ENCODE peak calls at places on chromosomes 2 and 18, in five cellular contexts. D is heart left ventricle, G is coronary artery, S is IMR-90, Q is brain microvascular endothelial cell. Z is an unnamed sample.

GRCh38 chr18:46161721-46162421 is 57.7 kb downstream of the HAUS1 start:
- DNase-seq in D (no peak), G (no peak), S (no peak), Q (no peak), Z (no peak)

GRCh38 chr2:130181338-130181879 is at the start of gene SMPD4:
- DNase-seq in D (peak), G (peak), S (peak), Q (peak), Z (peak)

GRCh38 chr18:62881509-62882016 is 166.2 kb downstream of the PHLPP1 start:
- DNase-seq in D (no peak), G (no peak), S (peak), Q (peak), Z (peak)

GRCh38 chr2:187547353-187547979 is 6.8 kb downstream of the TFPI start:
- DNase-seq in D (no peak), G (peak), S (peak), Q (peak), Z (peak)

GRCh38 chr18:79525556-79526467 is 130.1 kb downstream of the NFATC1 start:
- DNase-seq in D (peak), G (peak), S (no peak), Q (no peak), Z (no peak)

GRCh38 chr2:88857951-88858406 is 166.5 kb downstream of the RPIA start:
- DNase-seq in D (no peak), G (no peak), S (peak), Q (peak), Z (peak)

GRCh38 chr18:28439870-28440269 is 262.9 kb upstream of the CDH2 start:
- DNase-seq in D (no peak), G (no peak), S (no peak), Q (no peak), Z (no peak)

GRCh38 chr2:152587187-152587947 is 129.9 kb downstream of the PRPF40A start:
- DNase-seq in D (no peak), G (no peak), S (peak), Q (no peak), Z (no peak)

GRCh38 chr18:10122116-10122515 is 208.3 kb downstream of the VAPA start:
- DNase-seq in D (no peak), G (no peak), S (peak), Q (peak), Z (peak)

GRCh38 chr18:49697757-49698595 is 115.4 kb downstream of the ACAA2 start:
- DNase-seq in D (no peak), G (no peak), S (peak), Q (no peak), Z (no peak)

GRCh38 chr2:134457765-134458202 is 203.9 kb downstream of the MGAT5 start:
- DNase-seq in D (peak), G (peak), S (no peak), Q (no peak), Z (no peak)

GRCh38 chr18:69787825-69788547 is 159.7 kb downstream of the CD226 start:
- DNase-seq in D (no peak), G (no peak), S (peak), Q (peak), Z (no peak)

DNA sequence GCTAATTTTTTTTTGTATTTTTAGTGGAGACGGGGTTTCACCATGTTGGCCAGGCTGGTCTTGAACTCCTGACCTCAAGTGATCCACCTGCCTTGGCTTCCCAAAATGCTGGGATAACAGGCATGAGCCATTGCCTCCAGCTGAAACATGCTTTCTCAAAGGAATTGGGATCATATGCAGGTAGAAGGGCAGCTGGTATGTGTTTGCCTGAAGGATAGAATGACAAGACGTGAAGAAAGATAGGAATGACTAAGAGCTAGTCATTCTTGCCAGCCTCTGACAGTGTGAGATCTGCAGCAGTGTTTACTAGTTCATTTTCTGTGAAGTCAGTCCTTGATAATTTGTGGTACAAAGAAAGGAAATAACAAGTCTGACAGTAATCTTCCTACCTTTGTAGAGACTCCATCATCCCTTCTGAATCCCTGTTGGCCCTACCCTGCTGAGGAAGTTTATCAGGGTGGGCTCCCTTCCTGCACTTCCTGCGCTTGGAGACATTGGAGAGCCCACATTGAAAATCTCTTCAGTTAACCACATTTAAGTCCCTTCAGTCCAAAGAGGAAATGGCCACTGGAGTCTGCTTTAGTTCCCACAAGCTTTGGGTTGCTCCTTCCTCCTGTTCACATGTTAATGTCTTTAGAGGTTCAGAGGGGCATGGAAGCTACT is 14.7 kb downstream of the CFLAR start:
- DNase-seq in D (no peak), G (no peak), S (peak), Q (peak), Z (no peak)
- H3K4me3 ChIP-seq in D (no peak), G (no peak), S (no peak), Q (peak), Z (no peak)

GRCh38 chr2:240131941-240132650 is 4.0 kb downstream of the COPS9 start:
- DNase-seq in D (no peak), G (no peak), S (no peak), Q (no peak), Z (no peak)
- TF ChIP-seq CTCF in D (no peak), G (no peak), S (peak), Q (peak), Z (peak)

GRCh38 chr2:74845217-74845751 is 11.4 kb downstream of the HK2 start:
- DNase-seq in D (peak), G (peak), S (peak), Q (peak), Z (peak)

GRCh38 chr2:74846481-74846880 is 12.6 kb downstream of the HK2 start:
- DNase-seq in D (no peak), G (no peak), S (no peak), Q (no peak), Z (no peak)

GRCh38 chr2:74847075-74847858 is 13.3 kb downstream of the HK2 start:
- DNase-seq in D (no peak), G (no peak), S (peak), Q (no peak), Z (no peak)

GRCh38 chr2:74844752-74845151 is 10.8 kb downstream of the HK2 start:
- DNase-seq in D (no peak), G (no peak), S (no peak), Q (no peak), Z (no peak)

DNA sequence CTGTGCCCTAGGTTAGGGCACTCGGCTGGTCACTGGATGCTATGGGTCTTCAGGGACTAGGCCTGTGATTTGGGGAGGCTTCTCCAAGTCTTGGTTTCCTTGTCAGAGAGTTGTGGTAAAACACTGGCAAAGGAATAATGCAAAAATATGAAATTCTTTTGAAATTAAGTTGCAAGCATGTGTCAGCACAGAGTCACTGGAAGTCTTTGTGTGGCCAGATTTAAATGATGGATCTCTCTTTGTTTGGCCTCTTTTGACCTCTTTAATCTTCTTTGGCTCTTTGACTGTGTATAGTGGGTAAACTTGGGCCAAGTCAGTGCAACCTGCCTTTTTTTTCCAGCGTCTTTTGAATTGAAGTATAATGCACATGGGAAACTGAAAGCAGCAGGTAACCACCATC is 12.1 kb downstream of the HK2 start:
- DNase-seq in D (no peak), G (no peak), S (peak), Q (no peak), Z (no peak)
- H3K4me3 ChIP-seq in D (no peak), G (no peak), S (no peak), Q (no peak), Z (peak)

DNA sequence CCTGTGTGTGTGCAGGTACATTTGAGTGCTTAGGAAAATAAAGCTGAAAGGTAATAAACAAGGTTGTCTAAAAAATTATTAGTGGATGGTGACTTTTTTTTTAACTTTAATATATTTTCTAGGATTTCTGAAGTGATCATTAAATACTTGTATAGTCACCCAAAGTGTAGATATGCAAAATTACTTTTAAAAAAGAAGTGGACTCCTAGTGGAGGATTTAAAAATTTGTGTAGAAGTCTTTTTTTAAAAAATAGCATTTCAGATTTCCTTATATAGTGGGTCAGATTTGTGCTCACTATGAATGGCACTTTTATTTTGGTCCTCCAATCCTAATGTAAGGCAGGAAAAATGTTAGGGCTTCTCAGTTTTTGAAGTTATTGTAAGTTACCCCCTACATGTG is 3.9 kb downstream of the GORASP2 start:
- DNase-seq in D (no peak), G (no peak), S (no peak), Q (no peak), Z (no peak)
- TF ChIP-seq CTCF in D (no peak), G (no peak), S (no peak), Q (no peak), Z (no peak)

DNA sequence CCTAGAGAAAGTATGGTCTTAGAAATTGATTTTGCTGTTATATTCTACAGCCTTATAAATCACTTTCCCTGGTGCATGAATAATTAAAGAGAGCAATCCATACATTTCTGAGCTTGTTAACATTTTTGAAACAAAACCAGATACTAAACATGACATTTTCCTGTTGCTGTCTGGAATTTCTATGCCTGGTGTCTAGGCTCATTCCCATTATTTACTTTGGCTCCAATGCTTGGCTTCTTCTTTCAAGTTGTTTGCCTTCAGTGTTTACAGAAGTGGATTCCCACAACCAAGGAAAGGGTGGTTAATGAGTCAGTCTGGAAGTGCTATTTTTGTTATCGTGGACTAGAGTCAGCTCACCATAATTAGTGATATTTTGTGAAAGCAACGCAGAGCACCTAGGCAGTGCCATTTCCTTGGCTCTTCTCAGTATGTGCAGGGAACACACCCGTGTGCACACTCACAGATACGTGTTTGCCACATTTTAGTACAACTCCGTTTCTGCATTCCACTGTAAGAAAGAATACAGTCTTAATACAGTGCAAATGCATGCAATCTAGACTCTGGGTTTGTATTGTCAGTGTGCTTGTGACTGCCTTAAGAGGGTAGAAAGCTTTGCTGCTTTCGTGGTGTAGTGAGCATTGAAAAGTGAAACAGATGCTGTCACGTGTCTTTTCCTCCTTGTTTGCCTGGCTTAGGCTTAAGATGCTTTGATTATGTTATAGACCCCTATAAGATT is 185.0 kb upstream of the RASGRP3 start:
- DNase-seq in D (no peak), G (no peak), S (peak), Q (peak), Z (no peak)
- H3K4me3 ChIP-seq in D (peak), G (peak), S (no peak), Q (peak), Z (no peak)

GRCh38 chr2:16151281-16151570 is 210.9 kb downstream of the MYCN start:
- DNase-seq in D (no peak), G (peak), S (no peak), Q (no peak), Z (no peak)
- TF ChIP-seq CTCF in D (no peak), G (no peak), S (no peak), Q (no peak), Z (no peak)

DNA sequence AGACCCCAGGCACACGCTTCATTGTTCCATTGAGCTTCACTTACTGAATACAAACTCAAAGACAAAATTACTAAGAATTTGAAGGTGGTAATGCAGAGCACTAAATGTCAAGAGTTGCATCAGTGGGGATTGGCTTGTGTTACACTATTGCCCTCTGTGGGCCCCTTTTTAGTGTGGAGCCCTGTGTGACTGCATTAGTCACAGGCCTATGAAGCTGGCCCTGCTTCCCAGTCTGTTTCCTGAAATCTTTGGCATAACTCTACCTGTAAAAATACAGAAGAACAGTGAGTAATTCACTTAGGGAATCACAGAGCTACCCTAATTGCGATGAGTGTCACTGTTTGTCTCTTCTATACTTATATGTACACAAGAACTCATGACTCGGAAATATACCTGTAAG is 40.0 kb upstream of the STPG4 start:
- DNase-seq in D (no peak), G (no peak), S (no peak), Q (no peak), Z (no peak)
- H3K4me3 ChIP-seq in D (no peak), G (no peak), S (no peak), Q (no peak), Z (no peak)

DNA sequence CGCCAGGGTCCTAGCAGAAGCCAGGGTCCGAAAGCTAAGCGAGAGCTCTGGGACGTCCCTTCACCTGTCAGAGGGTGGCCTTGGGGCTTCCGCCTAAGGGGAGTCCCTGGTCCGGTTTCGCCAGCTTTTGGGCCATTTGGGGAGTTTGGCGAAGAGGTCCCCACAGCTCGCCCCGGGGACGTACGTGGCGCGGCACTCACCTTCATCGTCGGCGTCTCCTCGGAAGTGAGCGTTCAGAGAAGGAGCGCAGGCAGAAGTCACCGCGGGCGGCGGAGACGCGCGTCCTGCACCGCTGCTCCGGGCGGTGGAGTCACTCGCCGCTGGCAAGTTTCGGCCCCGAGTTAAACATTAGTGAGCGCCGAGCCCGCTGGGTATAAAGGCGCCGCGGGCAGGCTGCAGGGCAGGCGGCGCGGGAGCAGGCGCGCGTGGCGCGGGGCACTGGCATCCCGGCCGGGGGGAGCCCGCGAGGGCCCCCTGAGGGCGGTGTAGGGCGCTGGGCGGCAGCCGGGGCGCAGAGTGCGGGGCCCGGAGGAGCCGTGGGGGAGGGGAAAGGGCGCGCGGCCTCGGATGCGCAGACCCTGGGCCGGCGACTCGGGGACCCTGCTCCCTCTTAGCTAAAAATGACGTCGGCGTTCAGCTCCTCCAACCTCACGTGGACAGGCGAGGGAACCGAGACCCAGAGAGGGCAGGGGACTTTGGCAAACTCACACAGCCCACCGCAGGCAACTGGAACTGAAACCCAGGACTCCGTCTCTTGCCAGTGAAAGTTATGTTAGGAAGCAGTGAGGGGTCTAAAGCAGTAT is at the start of gene DPP4:
- DNase-seq in D (peak), G (no peak), S (peak), Q (no peak), Z (no peak)
- TF ChIP-seq CTCF in D (no peak), G (no peak), S (no peak), Q (peak), Z (no peak)

DNA sequence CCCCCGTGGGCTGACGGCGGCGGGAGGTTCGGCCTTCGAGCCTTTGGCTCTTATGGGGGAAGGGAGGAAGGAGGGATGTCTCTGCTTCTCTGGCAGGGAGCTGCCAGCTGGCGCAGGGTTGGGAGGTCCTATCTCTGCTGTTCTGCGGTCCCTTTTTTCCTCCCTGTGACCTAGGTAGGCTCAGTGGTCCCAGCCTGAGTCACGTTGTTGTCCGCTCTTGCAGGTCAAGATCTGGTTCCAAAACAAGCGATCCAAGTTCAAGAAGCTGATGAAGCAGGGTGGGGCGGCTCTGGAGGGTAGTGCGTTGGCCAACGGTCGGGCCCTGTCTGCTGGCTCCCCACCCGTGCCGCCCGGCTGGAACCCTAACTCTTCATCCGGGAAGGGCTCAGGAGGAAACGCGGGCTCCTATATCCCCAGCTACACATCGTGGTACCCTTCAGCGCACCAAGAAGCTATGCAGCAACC is 2.5 kb downstream of the DLX1 start:
- DNase-seq in D (peak), G (no peak), S (no peak), Q (no peak), Z (no peak)
- H3K4me3 ChIP-seq in D (no peak), G (peak), S (no peak), Q (no peak), Z (peak)